ENCODE peak calls at places on chromosomes 4 and X, in four cellular contexts. One of them, this sample, is unnamed.

GRCh38 chr4:110165382-110166285 is 32.8 kb downstream of the ELOVL6 start:
- DNase-seq in keratinocyte: peak
- DNase-seq in hepatocyte: peak
- DNase-seq in ovary: no peak
- DNase-seq in this sample: no peak

GRCh38 chr4:7021930-7022658 is 21.1 kb upstream of the TADA2B start:
- DNase-seq in hepatocyte: peak
- DNase-seq in keratinocyte: peak
- DNase-seq in ovary: no peak
- DNase-seq in this sample: no peak

GRCh38 chrX:39479856-39480255 is 617.9 kb downstream of the BCOR start:
- DNase-seq in keratinocyte: peak
- DNase-seq in hepatocyte: no peak
- DNase-seq in ovary: no peak
- DNase-seq in this sample: no peak

GRCh38 chr4:88600129-88600849 is 8.0 kb downstream of the HERC3 start:
- DNase-seq in keratinocyte: peak
- DNase-seq in ovary: no peak
- DNase-seq in hepatocyte: no peak
- DNase-seq in this sample: no peak

GRCh38 chr4:158750379-158750778 is 18.4 kb upstream of the FNIP2 start:
- DNase-seq in hepatocyte: no peak
- DNase-seq in keratinocyte: no peak
- DNase-seq in ovary: no peak
- DNase-seq in this sample: no peak

GRCh38 chr4:176584031-176584430 is 208.7 kb downstream of the VEGFC start:
- DNase-seq in hepatocyte: no peak
- DNase-seq in ovary: no peak
- DNase-seq in keratinocyte: no peak
- DNase-seq in this sample: no peak

GRCh38 chrX:123481908-123482873 is 250.7 kb downstream of the THOC2 start:
- DNase-seq in ovary: no peak
- DNase-seq in hepatocyte: no peak
- DNase-seq in keratinocyte: no peak
- DNase-seq in this sample: no peak

GRCh38 chr4:184899261-184900134 is 73.7 kb upstream of the ACSL1 start:
- DNase-seq in ovary: no peak
- DNase-seq in hepatocyte: no peak
- DNase-seq in keratinocyte: no peak
- DNase-seq in this sample: no peak

GRCh38 chr4:61374612-61374920 is 174.4 kb downstream of the ADGRL3 start:
- DNase-seq in keratinocyte: no peak
- DNase-seq in ovary: no peak
- DNase-seq in hepatocyte: no peak
- DNase-seq in this sample: no peak

GRCh38 chr4:54281060-54281781 is 52.1 kb downstream of the PDGFRA start:
- DNase-seq in hepatocyte: peak
- DNase-seq in ovary: peak
- DNase-seq in keratinocyte: no peak
- DNase-seq in this sample: no peak

GRCh38 chrX:119482497-119483480 is 14.5 kb downstream of the SLC25A5 start:
- DNase-seq in ovary: peak
- DNase-seq in hepatocyte: peak
- DNase-seq in keratinocyte: no peak
- DNase-seq in this sample: no peak

GRCh38 chrX:38312436-38312835 is 14.9 kb downstream of the RPGR start:
- DNase-seq in keratinocyte: no peak
- DNase-seq in ovary: no peak
- DNase-seq in hepatocyte: no peak
- DNase-seq in this sample: no peak

GRCh38 chr4:173509031-173510001 is 20.7 kb downstream of the HAND2 start:
- DNase-seq in keratinocyte: no peak
- DNase-seq in ovary: peak
- DNase-seq in hepatocyte: peak
- DNase-seq in this sample: no peak

GRCh38 chrX:2137882-2138281 is 362.9 kb downstream of the DHRSX start:
- DNase-seq in ovary: no peak
- DNase-seq in keratinocyte: no peak
- DNase-seq in hepatocyte: no peak
- DNase-seq in this sample: no peak

GRCh38 chr4:186500721-186501304 is 54.6 kb downstream of the MTNR1A start:
- DNase-seq in ovary: no peak
- DNase-seq in hepatocyte: no peak
- DNase-seq in keratinocyte: no peak
- DNase-seq in this sample: no peak

GRCh38 chrX:33840176-33840575 is 291.9 kb downstream of the FAM47A start:
- DNase-seq in keratinocyte: no peak
- DNase-seq in hepatocyte: peak
- DNase-seq in ovary: no peak
- DNase-seq in this sample: no peak

GRCh38 chrX:113297456-113297855 is 456.8 kb upstream of the AMOT start:
- DNase-seq in hepatocyte: no peak
- DNase-seq in keratinocyte: no peak
- DNase-seq in ovary: no peak
- DNase-seq in this sample: no peak

GRCh38 chr4:16294455-16294854 is 68.2 kb upstream of the TAPT1 start:
- DNase-seq in keratinocyte: no peak
- DNase-seq in ovary: no peak
- DNase-seq in hepatocyte: no peak
- DNase-seq in this sample: no peak

GRCh38 chr4:10096201-10096975 is 20.2 kb downstream of the WDR1 start:
- DNase-seq in keratinocyte: peak
- DNase-seq in hepatocyte: peak
- DNase-seq in ovary: peak
- DNase-seq in this sample: no peak

GRCh38 chr4:74473155-74473811 is 28.3 kb downstream of the AREG start:
- DNase-seq in hepatocyte: peak
- DNase-seq in keratinocyte: peak
- DNase-seq in ovary: no peak
- DNase-seq in this sample: no peak

GRCh38 chr4:137621056-137621455 is 88.8 kb upstream of the PCDH18 start:
- DNase-seq in keratinocyte: no peak
- DNase-seq in hepatocyte: no peak
- DNase-seq in ovary: no peak
- DNase-seq in this sample: no peak

GRCh38 chrX:19198448-19198847 is 76.2 kb upstream of the ADGRG2 start:
- DNase-seq in ovary: no peak
- DNase-seq in hepatocyte: no peak
- DNase-seq in keratinocyte: no peak
- DNase-seq in this sample: no peak

GRCh38 chr4:151676301-151676700 is 84.5 kb downstream of the GATB start:
- DNase-seq in ovary: peak
- DNase-seq in hepatocyte: no peak
- DNase-seq in keratinocyte: no peak
- DNase-seq in this sample: no peak

GRCh38 chrX:13311560-13311959 is 8.3 kb downstream of the ATXN3L start:
- DNase-seq in hepatocyte: no peak
- DNase-seq in keratinocyte: no peak
- DNase-seq in ovary: no peak
- DNase-seq in this sample: no peak

GRCh38 chr4:112185740-112186670 is 40.8 kb downstream of the FAM241A start:
- DNase-seq in hepatocyte: peak
- DNase-seq in ovary: no peak
- DNase-seq in keratinocyte: no peak
- DNase-seq in this sample: no peak

DNA sequence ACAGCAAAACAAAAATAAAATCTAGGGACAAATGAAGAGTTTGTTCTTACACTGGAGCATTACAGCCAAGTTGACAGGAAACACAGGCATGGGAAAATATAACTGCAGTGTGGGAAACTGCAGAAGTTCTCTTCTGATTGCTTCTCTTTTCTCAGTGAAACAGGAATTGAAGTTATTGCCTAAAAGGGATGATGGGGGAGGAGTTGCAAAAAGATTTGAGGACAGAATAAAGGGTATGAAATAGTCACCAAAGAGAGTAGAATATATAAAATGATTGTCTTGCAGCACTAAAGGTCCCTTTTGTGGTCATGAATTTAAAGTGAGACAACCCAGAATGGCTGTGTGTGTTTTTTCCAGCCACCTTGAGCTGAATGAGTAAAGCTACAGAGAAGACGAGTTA is 103.7 kb downstream of the JADE1 start:
- DNase-seq in keratinocyte: no peak
- DNase-seq in hepatocyte: no peak
- DNase-seq in ovary: no peak
- DNase-seq in this sample: no peak
- H3K27ac ChIP-seq in keratinocyte: no peak
- H3K27ac ChIP-seq in hepatocyte: no peak
- H3K27ac ChIP-seq in ovary: no peak
- H3K27ac ChIP-seq in this sample: no peak

GRCh38 chrX:15680401-15680800 is 15.8 kb upstream of the CLTRN start:
- DNase-seq in ovary: no peak
- DNase-seq in hepatocyte: peak
- DNase-seq in keratinocyte: peak
- DNase-seq in this sample: no peak
- H3K4me3 ChIP-seq in ovary: no peak
- H3K4me3 ChIP-seq in hepatocyte: no peak
- H3K4me3 ChIP-seq in keratinocyte: no peak
- H3K4me3 ChIP-seq in this sample: no peak

DNA sequence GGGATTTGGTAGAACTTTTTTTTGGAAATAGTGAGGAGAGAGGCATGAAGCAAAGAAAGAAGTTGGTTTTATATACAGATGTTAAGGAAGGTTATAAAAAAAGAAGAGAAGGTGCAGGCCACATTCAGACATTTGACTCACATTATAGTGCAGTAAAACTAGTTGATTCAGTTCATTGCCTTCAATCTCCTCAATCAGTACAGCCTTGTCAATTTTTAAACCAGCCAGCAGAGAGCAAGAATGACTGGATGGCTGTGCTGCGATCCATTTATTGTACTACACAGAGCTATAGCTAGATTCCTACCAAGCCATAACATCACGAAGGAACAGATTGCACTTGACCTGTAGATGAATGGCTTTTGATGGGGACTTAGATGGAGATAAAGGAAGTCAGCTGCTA is 79.7 kb upstream of the LSM6 start:
- DNase-seq in keratinocyte: no peak
- DNase-seq in ovary: no peak
- DNase-seq in hepatocyte: peak
- DNase-seq in this sample: no peak
- H3K27ac ChIP-seq in keratinocyte: no peak
- H3K27ac ChIP-seq in ovary: no peak
- H3K27ac ChIP-seq in hepatocyte: peak
- H3K27ac ChIP-seq in this sample: no peak

DNA sequence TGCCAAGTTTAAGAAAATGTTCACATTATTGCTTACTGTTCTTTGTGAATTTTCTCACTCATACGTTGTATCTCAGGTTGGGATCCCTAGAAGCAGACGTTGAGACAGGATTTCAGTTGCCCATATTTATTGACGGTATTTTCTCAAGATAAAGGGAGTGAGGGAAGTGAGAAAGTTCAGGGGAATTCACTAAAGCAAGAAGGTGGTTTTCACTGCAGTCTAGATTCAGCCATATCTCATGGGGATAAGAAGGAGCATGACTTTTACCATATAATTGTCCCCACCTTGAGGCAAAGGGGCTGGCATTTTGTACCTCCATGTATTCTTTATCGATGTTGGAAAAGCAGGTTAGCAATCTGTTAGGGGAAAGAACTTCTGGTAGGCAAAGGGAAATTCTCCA is 543.0 kb downstream of the CCSER1 start:
- DNase-seq in hepatocyte: no peak
- DNase-seq in ovary: no peak
- DNase-seq in keratinocyte: no peak
- DNase-seq in this sample: no peak
- H3K4me3 ChIP-seq in hepatocyte: no peak
- H3K4me3 ChIP-seq in ovary: no peak
- H3K4me3 ChIP-seq in keratinocyte: no peak
- H3K4me3 ChIP-seq in this sample: no peak

GRCh38 chr4:150126880-150127236 is 48.6 kb downstream of the DCLK2 start:
- DNase-seq in keratinocyte: peak
- DNase-seq in ovary: no peak
- DNase-seq in hepatocyte: no peak
- DNase-seq in this sample: no peak
- H3K27ac ChIP-seq in keratinocyte: peak
- H3K27ac ChIP-seq in ovary: no peak
- H3K27ac ChIP-seq in hepatocyte: no peak
- H3K27ac ChIP-seq in this sample: no peak

GRCh38 chrX:662126-662525 is 31.5 kb downstream of the SHOX start:
- DNase-seq in keratinocyte: no peak
- DNase-seq in hepatocyte: no peak
- DNase-seq in ovary: no peak
- DNase-seq in this sample: no peak

GRCh38 chrX:663841-664240 is 33.2 kb downstream of the SHOX start:
- DNase-seq in keratinocyte: no peak
- DNase-seq in ovary: no peak
- DNase-seq in hepatocyte: no peak
- DNase-seq in this sample: no peak

GRCh38 chrX:667360-667759 is 36.8 kb downstream of the SHOX start:
- DNase-seq in keratinocyte: no peak
- DNase-seq in hepatocyte: no peak
- DNase-seq in ovary: no peak
- DNase-seq in this sample: no peak

GRCh38 chrX:670596-670995 is 40.0 kb downstream of the SHOX start:
- DNase-seq in ovary: no peak
- DNase-seq in hepatocyte: no peak
- DNase-seq in keratinocyte: no peak
- DNase-seq in this sample: no peak

GRCh38 chrX:666762-667161 is 36.2 kb downstream of the SHOX start:
- DNase-seq in hepatocyte: no peak
- DNase-seq in keratinocyte: no peak
- DNase-seq in ovary: no peak
- DNase-seq in this sample: no peak
- H3K4me3 ChIP-seq in hepatocyte: no peak
- H3K4me3 ChIP-seq in keratinocyte: no peak
- H3K4me3 ChIP-seq in ovary: no peak
- H3K4me3 ChIP-seq in this sample: no peak